ENCODE peak calls at places on chromosomes 6 and 20, in eight cellular contexts. Y is heart left ventricle; A is NCI-H1092 treated with DMSO at 0.1 percent for 48 hours; N is activated T-helper 1 cell treated with anti-CD3 and anti-CD28 coated beads, Interleukin-2, amount 50 U/mL, for 16 hours; O is fibroblast of the conjunctiva; M is T-helper 17 cell; Q is fibroblast of lung; I is stimulated activated CD4-positive, alpha-beta T cell treated with anti-CD3 and anti-CD28 coated beads, Interleukin-2, amount 100 ng/mL, for 48 hours. L is an unnamed sample.

GRCh38 chr6:19438566-19439353 is 398.4 kb upstream of the ID4 start:
- DNase-seq in N (no peak), I (no peak), A (no peak), Y (no peak), Q (no peak), M (no peak), O (no peak), L (peak; percentile 80)

GRCh38 chr6:116370717-116371383 is at the start of gene DSE:
- DNase-seq in A (peak; percentile 3), M (peak; percentile 76), O (peak; percentile 55), I (peak; percentile 37), Y (peak; percentile 90), N (peak; percentile 18), Q (peak; percentile 88), L (peak; percentile 60)

GRCh38 chr6:45991189-45991588 is 24.5 kb downstream of the CLIC5 start:
- DNase-seq in Q (no peak), Y (no peak), M (no peak), I (no peak), N (no peak), A (no peak), O (no peak), L (no peak)

GRCh38 chr6:138803914-138804313 is 8.0 kb downstream of the ECT2L start:
- DNase-seq in M (no peak), N (no peak), Q (no peak), A (no peak), O (no peak), Y (no peak), I (no peak), L (no peak)

GRCh38 chr20:2206957-2207769 is 88.6 kb upstream of the TGM3 start:
- DNase-seq in Y (peak; percentile 74), O (peak; percentile 9), Q (peak; percentile 54), M (peak; percentile 8), I (peak; percentile 67), A (peak; percentile 81), N (peak; percentile 27), L (peak; percentile 51)

GRCh38 chr6:119350202-119351004 is 842 bp upstream of the MAN1A1 start:
- DNase-seq in O (peak; percentile 68), Q (peak; percentile 73), I (peak; percentile 37), Y (no peak), A (no peak), M (no peak), N (no peak), L (no peak)

GRCh38 chr6:145544031-145544430 is 191.3 kb downstream of the EPM2A start:
- DNase-seq in M (no peak), A (no peak), O (peak; percentile 45), Q (peak; percentile 95), I (no peak), Y (no peak), N (no peak), L (no peak)

GRCh38 chr20:56324806-56325205 is 34.0 kb upstream of the FAM210B start:
- DNase-seq in M (no peak), Q (no peak), I (no peak), A (no peak), N (no peak), Y (no peak), O (no peak), L (no peak)

GRCh38 chr6:130602151-130602770 is 224.9 kb upstream of the SMLR1 start:
- DNase-seq in A (no peak), O (peak; percentile 60), Y (no peak), I (no peak), N (no peak), M (no peak), Q (peak; percentile 99), L (no peak)

GRCh38 chr6:90860822-90861601 is 274.1 kb upstream of the MAP3K7 start:
- DNase-seq in I (no peak), Q (no peak), A (peak; percentile 7), O (no peak), N (no peak), M (no peak), Y (no peak), L (no peak)

GRCh38 chr20:20603339-20603990 is 109.0 kb downstream of the RALGAPA2 start:
- DNase-seq in O (no peak), Q (no peak), N (no peak), I (no peak), A (peak; percentile 9), Y (no peak), M (no peak), L (peak; percentile 80)

GRCh38 chr20:62376112-62377063 is 9.3 kb upstream of the LAMA5 start:
- DNase-seq in I (no peak), Q (peak; percentile 49), O (no peak), Y (peak; percentile 67), M (no peak), N (no peak), A (no peak), L (peak; percentile 73)

GRCh38 chr6:118635909-118636735 is 15.3 kb downstream of the CEP85L start:
- DNase-seq in M (no peak), A (no peak), I (no peak), Q (peak; percentile 25), O (no peak), Y (no peak), N (no peak), L (no peak)

L was measured in thyroid gland.